ENCODE peak calls at places on chromosomes 4 and X, in five cellular contexts. X is ACHN, R is IMR-90, L is nephron progenitor cell, V is right lobe of liver. W is an unnamed sample.
A peak's percentile ranks its signal among the peaks of the same experiment; 100 is the strongest.

GRCh38 chrX:115494133-115494532 is 66.8 kb upstream of the PLS3 start:
- DNase-seq in V (no peak), X (no peak), L (no peak), R (peak; percentile 9), W (no peak)

GRCh38 chrX:17590892-17591740 is 146.2 kb upstream of the SCML1 start:
- DNase-seq in X (peak; percentile 71), R (peak; percentile 80), L (peak; percentile 59), V (peak; percentile 47), W (peak; percentile 49)

GRCh38 chr4:149881744-149882143 is 66.1 kb upstream of the IQCM start:
- DNase-seq in L (no peak), V (no peak), R (no peak), X (no peak), W (no peak)

GRCh38 chr4:6172927-6173200 is 27.5 kb downstream of the JAKMIP1 start:
- DNase-seq in R (no peak), X (no peak), V (no peak), L (no peak), W (no peak)

GRCh38 chrX:118205421-118205820 is 88.8 kb upstream of the KLHL13 start:
- DNase-seq in X (no peak), V (no peak), R (no peak), L (no peak), W (no peak)

GRCh38 chrX:48472851-48473717 is 2.9 kb upstream of the FTSJ1 start:
- DNase-seq in R (no peak), L (no peak), V (no peak), X (no peak), W (no peak)

GRCh38 chrX:35711281-35711680 is 86.9 kb upstream of the MAGEB16 start:
- DNase-seq in V (no peak), L (no peak), R (no peak), X (no peak), W (no peak)

GRCh38 chr4:52199574-52200338 is 148.7 kb downstream of the SPATA18 start:
- DNase-seq in V (no peak), L (no peak), R (peak; percentile 7), X (peak; percentile 6), W (no peak)

GRCh38 chr4:40719008-40719623 is 30.6 kb upstream of the NSUN7 start:
- DNase-seq in V (no peak), L (no peak), X (peak; percentile 64), R (peak; percentile 64), W (peak; percentile 61)

GRCh38 chr4:185839204-185839712 is 27.3 kb upstream of the SORBS2 start:
- DNase-seq in L (peak; percentile 53), X (peak; percentile 92), V (no peak), R (peak; percentile 91), W (peak; percentile 54)

GRCh38 chr4:13733817-13734216 is 106.3 kb upstream of the BOD1L1 start:
- DNase-seq in V (no peak), L (no peak), R (no peak), X (no peak), W (no peak)

GRCh38 chr4:93788712-93789111 is 39.8 kb upstream of the ATOH1 start:
- DNase-seq in V (no peak), R (peak; percentile 10), L (no peak), X (peak; percentile 22), W (peak; percentile 43)

GRCh38 chr4:5754529-5754881 is 43.5 kb downstream of the EVC start:
- DNase-seq in R (no peak), V (no peak), X (no peak), L (no peak), W (no peak)

GRCh38 chrX:24231169-24231568 is 81.6 kb downstream of the ZFX start:
- DNase-seq in V (no peak), R (peak; percentile 93), X (peak; percentile 47), L (no peak), W (peak; percentile 7)

GRCh38 chr4:151227731-151228130 is 49.2 kb upstream of the PRSS48 start:
- DNase-seq in X (peak; percentile 45), V (no peak), L (no peak), R (peak; percentile 78), W (no peak)

GRCh38 chr4:168353746-168354145 is 35.2 kb upstream of the DDX60 start:
- DNase-seq in X (no peak), R (no peak), L (no peak), V (no peak), W (no peak)

GRCh38 chrX:34778961-34779360 is 121.9 kb upstream of the TMEM47 start:
- DNase-seq in X (peak; percentile 1), V (no peak), R (peak; percentile 86), L (no peak), W (no peak)

GRCh38 chrX:9530848-9531274 is 66.0 kb downstream of the TBL1X start:
- DNase-seq in L (peak; percentile 54), R (peak; percentile 88), V (peak; percentile 77), X (peak; percentile 86), W (no peak)

GRCh38 chr4:23750125-23750524 is 139.7 kb downstream of the PPARGC1A start:
- DNase-seq in L (no peak), X (no peak), R (no peak), V (no peak), W (no peak)

GRCh38 chr4:7625073-7625472 is 190.3 kb upstream of the PSAPL1 start:
- DNase-seq in X (no peak), R (peak; percentile 49), L (no peak), V (no peak), W (no peak)

GRCh38 chr4:1208970-1209704 is 36.8 kb upstream of the SPON2 start:
- DNase-seq in R (peak; percentile 33), X (no peak), V (peak; percentile 43), L (no peak), W (no peak)

GRCh38 chr4:59247032-59247431 is 1953.1 kb upstream of the ADGRL3 start:
- DNase-seq in R (no peak), X (peak; percentile 27), L (no peak), V (no peak), W (no peak)

GRCh38 chrX:33272986-33273385 is 61.6 kb upstream of the DMD start:
- DNase-seq in V (no peak), L (no peak), R (no peak), X (no peak), W (no peak)

GRCh38 chrX:18985186-18985435 is 1.2 kb upstream of the PHKA2 start:
- DNase-seq in R (no peak), V (no peak), L (no peak), X (no peak), W (no peak)

GRCh38 chr4:71130827-71131603 is 137.6 kb downstream of the DCK start:
- DNase-seq in X (peak; percentile 59), V (no peak), L (no peak), R (peak; percentile 89), W (no peak)

GRCh38 chrX:149818652-149819051 is 36.9 kb downstream of the MAGEA9 start:
- DNase-seq in L (no peak), R (no peak), V (no peak), X (no peak), W (no peak)

GRCh38 chrX:12955882-12956703 is 18.8 kb upstream of the TMSB4X start:
- DNase-seq in L (no peak), R (peak; percentile 84), X (peak; percentile 77), V (peak; percentile 59), W (peak; percentile 46)

GRCh38 chrX:10922158-10922557 is 189.0 kb upstream of the HCCS start:
- DNase-seq in L (no peak), R (peak; percentile 86), V (no peak), X (peak; percentile 70), W (no peak)

GRCh38 chrX:107736781-107737531 is 38.6 kb downstream of the TSC22D3 start:
- DNase-seq in V (peak; percentile 82), R (no peak), L (no peak), X (no peak), W (no peak)

GRCh38 chr4:124753941-124754581 is 41.5 kb upstream of the ANKRD50 start:
- DNase-seq in R (peak; percentile 41), L (no peak), X (no peak), V (peak; percentile 72), W (no peak)

GRCh38 chrX:66046612-66047235 is 6.8 kb upstream of the VSIG4 start:
- DNase-seq in L (no peak), X (no peak), R (no peak), V (no peak), W (no peak)

GRCh38 chrX:43836435-43837184 is 45.6 kb downstream of the MAOB start:
- DNase-seq in V (no peak), R (peak; percentile 18), X (peak; percentile 2), L (no peak), W (peak; percentile 7)

GRCh38 chr4:56283394-56283793 is 103.9 kb downstream of the AASDH start:
- DNase-seq in V (no peak), L (no peak), R (no peak), X (no peak), W (no peak)

GRCh38 chr4:117796677-117797076 is 237.6 kb upstream of the NDST3 start:
- DNase-seq in X (no peak), V (no peak), L (no peak), R (no peak), W (no peak)